ENCODE peak calls at places on chromosomes 7 and 10, in seven cellular contexts. Y, Z, L, M, O, N and W are unnamed samples.

GRCh38 chr10:73850863-73851461 is 23.4 kb downstream of the CAMK2G start:
- DNase-seq in Y (no peak), N (peak; percentile 96), O (no peak), L (no peak), M (peak; percentile 90), Z (no peak), W (no peak)

GRCh38 chr10:119428789-119429188 is 113.7 kb downstream of the RGS10 start:
- DNase-seq in Y (no peak), M (no peak), L (no peak), Z (no peak), O (no peak), N (no peak), W (no peak)

GRCh38 chr10:16559236-16559773 is 37.6 kb upstream of the C1QL3 start:
- DNase-seq in N (no peak), Z (no peak), O (no peak), L (no peak), Y (no peak), M (no peak), W (no peak)

GRCh38 chr7:105268056-105268455 is 120.7 kb downstream of the SRPK2 start:
- DNase-seq in Y (peak; percentile 77), N (no peak), L (no peak), O (no peak), M (no peak), Z (no peak), W (no peak)

GRCh38 chr7:142542938-142543337 is 206.3 kb upstream of the PRSS1 start:
- DNase-seq in Y (no peak), M (no peak), O (no peak), Z (no peak), L (no peak), N (no peak), W (no peak)

GRCh38 chr10:53904506-53905241 is 896.4 kb downstream of the PCDH15 start:
- DNase-seq in N (no peak), Z (no peak), M (no peak), O (no peak), L (no peak), Y (peak; percentile 55), W (no peak)

GRCh38 chr7:44646921-44647636 is 40.7 kb downstream of the OGDH start:
- DNase-seq in M (no peak), Y (no peak), N (no peak), O (no peak), Z (no peak), L (no peak), W (no peak)

GRCh38 chr7:118153551-118154177 is 30.3 kb upstream of the LSM8 start:
- DNase-seq in L (no peak), Z (peak; percentile 28), Y (peak; percentile 34), M (no peak), N (no peak), O (no peak), W (no peak)

GRCh38 chr7:94188350-94188749 is 184.2 kb upstream of the BET1 start:
- DNase-seq in Z (no peak), N (no peak), O (no peak), L (no peak), Y (no peak), M (no peak), W (no peak)

GRCh38 chr7:12162420-12163113 is 48.5 kb upstream of the TMEM106B start:
- DNase-seq in M (no peak), Y (peak; percentile 50), Z (no peak), N (no peak), O (no peak), L (no peak), W (no peak)

GRCh38 chr7:114415054-114415997 is 711 bp downstream of the FOXP2 start:
- DNase-seq in L (no peak), N (no peak), M (no peak), O (no peak), Y (no peak), Z (no peak), W (no peak)

GRCh38 chr10:80168679-80169380 is 36.3 kb downstream of the PLAC9 start:
- DNase-seq in M (no peak), N (peak; percentile 65), L (no peak), O (peak; percentile 53), Y (no peak), Z (no peak), W (no peak)

GRCh38 chr10:11058965-11059364 is 41.3 kb downstream of the CELF2 start:
- DNase-seq in N (no peak), Y (peak; percentile 29), O (no peak), M (no peak), L (no peak), Z (no peak), W (no peak)

GRCh38 chr10:110350812-110351211 is 46.1 kb upstream of the SMNDC1 start:
- DNase-seq in M (no peak), O (no peak), L (no peak), Z (no peak), N (no peak), Y (no peak), W (no peak)

GRCh38 chr7:106254525-106255128 is 30.2 kb downstream of the NAMPT start:
- DNase-seq in Z (no peak), L (no peak), Y (no peak), M (no peak), N (no peak), O (no peak), W (no peak)

GRCh38 chr10:97539523-97540200 is 32.9 kb upstream of the ANKRD2 start:
- DNase-seq in Y (no peak), N (no peak), M (peak; percentile 75), L (no peak), O (peak; percentile 77), Z (no peak), W (no peak)

GRCh38 chr10:16967000-16967865 is 150.0 kb upstream of the RSU1 start:
- DNase-seq in O (no peak), Z (no peak), L (no peak), Y (no peak), N (no peak), M (no peak), W (no peak)

GRCh38 chr7:118214051-118214832 is 10.3 kb upstream of the ANKRD7 start:
- DNase-seq in Z (no peak), Y (peak; percentile 51), O (no peak), L (peak; percentile 50), N (peak; percentile 80), M (peak; percentile 74), W (peak; percentile 0)

GRCh38 chr7:155832581-155832981 is 20.3 kb upstream of the SHH start:
- DNase-seq in O (no peak), Y (no peak), M (no peak), N (peak; percentile 57), Z (no peak), L (no peak), W (no peak)

GRCh38 chr7:41175435-41175834 is 527.5 kb downstream of the INHBA start:
- DNase-seq in N (no peak), M (no peak), O (peak; percentile 33), L (no peak), Z (no peak), Y (no peak), W (no peak)

GRCh38 chr7:115229401-115230083 is 307.6 kb downstream of the MDFIC start:
- DNase-seq in Z (no peak), M (no peak), O (no peak), Y (no peak), L (no peak), N (no peak), W (no peak)

GRCh38 chr7:112511451-112512220 is 30.8 kb downstream of the LSMEM1 start:
- DNase-seq in N (no peak), L (no peak), Y (no peak), M (no peak), Z (no peak), O (no peak), W (no peak)

GRCh38 chr10:48900296-48900695 is 39.3 kb downstream of the LRRC18 start:
- DNase-seq in M (no peak), Y (no peak), L (no peak), Z (no peak), N (no peak), O (no peak), W (no peak)

GRCh38 chr10:54607983-54608382 is 193.0 kb downstream of the PCDH15 start:
- DNase-seq in Y (no peak), N (no peak), O (peak; percentile 48), L (no peak), Z (no peak), M (no peak), W (no peak)

GRCh38 chr10:114623155-114623554 is 34.9 kb downstream of the ABLIM1 start:
- DNase-seq in Z (no peak), O (no peak), L (no peak), M (no peak), N (no peak), Y (no peak), W (no peak)

GRCh38 chr10:120371856-120372255 is 85.2 kb upstream of the PLPP4 start:
- DNase-seq in Y (no peak), Z (no peak), L (no peak), M (no peak), O (no peak), N (no peak), W (no peak)

DNA sequence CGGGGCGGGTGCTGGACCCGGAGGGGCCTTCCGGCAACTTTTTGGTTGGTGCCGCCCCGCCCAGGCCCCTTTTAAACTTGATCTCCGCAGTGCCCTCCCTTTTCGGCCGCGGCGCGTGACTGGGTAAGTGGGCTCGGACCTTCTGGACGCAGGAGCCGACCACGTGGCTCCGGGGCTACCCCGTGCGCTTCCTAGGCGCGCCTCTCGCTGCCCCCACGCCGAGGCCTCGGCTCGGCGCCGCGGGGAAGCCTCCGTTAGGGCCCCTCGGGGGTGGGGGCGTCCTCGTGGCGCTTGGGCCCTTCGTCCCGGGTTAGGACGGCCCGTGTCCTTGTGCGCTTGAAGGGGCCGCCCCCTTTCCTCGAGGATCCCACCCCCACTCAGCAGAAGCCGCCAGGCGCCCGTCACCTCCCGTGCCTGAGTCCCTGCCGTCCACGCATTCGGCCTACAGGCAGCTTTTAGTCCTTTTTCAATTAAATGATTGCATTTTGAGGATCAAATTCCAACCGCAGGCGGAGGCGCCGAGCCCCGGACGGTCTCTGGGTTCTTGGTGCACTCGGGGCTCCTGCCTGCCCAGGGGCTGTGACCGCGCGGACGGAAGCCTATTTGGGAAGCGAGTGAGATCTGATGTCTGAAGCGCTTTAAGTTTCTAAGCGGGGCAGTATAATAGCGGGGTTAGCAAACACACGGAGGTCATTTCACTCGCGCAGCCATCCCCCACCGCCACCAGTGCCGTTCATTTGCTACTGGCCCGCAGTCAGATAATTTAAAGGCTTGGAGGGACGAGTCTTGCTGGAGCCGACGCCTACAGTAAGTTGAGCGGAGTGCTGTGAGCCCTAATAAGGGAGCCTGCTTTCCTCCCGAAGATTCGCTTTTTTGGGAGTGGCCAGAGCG is 31.8 kb upstream of the TOMM7 start:
- DNase-seq in Z (peak; percentile 80), N (peak; percentile 96), L (peak; percentile 59), M (peak; percentile 91), O (peak; percentile 86), Y (peak; percentile 93), W (peak; percentile 16)
- TF ChIP-seq CTCF in Z (no peak), N (peak; percentile 54), L (peak; percentile 71), M (peak; percentile 51), O (peak; percentile 93), Y (peak; percentile 52), W (peak; percentile 43)

GRCh38 chr7:51303142-51303525 is 13.5 kb downstream of the COBL start:
- DNase-seq in M (no peak), Z (no peak), O (no peak), Y (no peak), N (no peak), L (no peak), W (no peak)
- H3K27ac ChIP-seq in M (no peak overlapping the region), Z (no peak overlapping the region), O (no peak overlapping the region), Y (no peak overlapping the region), N (no peak overlapping the region), L (no peak overlapping the region), W (no peak overlapping the region)

GRCh38 chr7:96596120-96596826 is 113.4 kb downstream of the SEM1 start:
- DNase-seq in N (no peak), O (no peak), L (no peak), Y (peak; percentile 6), Z (no peak), M (no peak), W (no peak)
- TF ChIP-seq CTCF in N (no peak), O (no peak), L (no peak), Y (no peak), Z (no peak), M (no peak), W (no peak)

GRCh38 chr10:89337493-89337892 is 9.7 kb downstream of the IFIT3 start:
- DNase-seq in Z (peak; percentile 23), M (no peak), O (no peak), L (no peak), N (no peak), Y (peak; percentile 54), W (no peak)
- H3K27ac ChIP-seq in Z (no peak overlapping the region), M (no peak overlapping the region), O (no peak overlapping the region), L (no peak overlapping the region), N (no peak overlapping the region), Y (peak overlapping the region; percentile 60), W (no peak overlapping the region)